ENCODE peak calls at places on chromosomes 11 and 22, in nine cellular contexts. G is AG04450; O is H7; V is effector memory CD4-positive, alpha-beta T cell; X is ovary; I is GM12865; C is bronchial epithelial cell; Y is HFF-Myc; B is spleen. F is an unnamed sample.

GRCh38 chr11:64923944-64924909 is at the start of gene PPP2R5B:
- DNase-seq in I (peak), B (peak), X (peak), G (peak), O (peak), Y (peak), C (peak), V (peak), F (peak)

GRCh38 chr11:6568191-6568918 is 35.1 kb downstream of the RRP8 start:
- DNase-seq in C (peak), B (no peak), I (no peak), G (peak), V (no peak), X (peak), Y (peak), O (peak), F (no peak)

GRCh38 chr11:75099635-75100034 is 3.0 kb upstream of the OR2AT4 start:
- DNase-seq in X (no peak), Y (no peak), B (no peak), V (no peak), G (no peak), C (no peak), I (no peak), O (no peak), F (no peak)

GRCh38 chr11:7072401-7073028 is 16.3 kb upstream of the RBMXL2 start:
- DNase-seq in B (no peak), G (no peak), I (no peak), Y (no peak), O (no peak), C (peak), V (no peak), X (no peak), F (no peak)

GRCh38 chr22:27476729-27477128 is 324.8 kb downstream of the MN1 start:
- DNase-seq in V (no peak), Y (no peak), G (no peak), C (peak), O (no peak), X (no peak), I (no peak), B (no peak), F (no peak)

GRCh38 chr22:26986884-26987283 is 329.5 kb downstream of the MIAT start:
- DNase-seq in G (no peak), X (no peak), V (no peak), Y (no peak), O (peak), I (no peak), B (no peak), C (no peak), F (no peak)

GRCh38 chr22:37471721-37472417 is 14.3 kb downstream of the MFNG start:
- DNase-seq in G (no peak), V (no peak), I (no peak), O (no peak), Y (no peak), C (no peak), X (no peak), B (no peak), F (no peak)

GRCh38 chr22:36493690-36494110 is 12.3 kb upstream of the TXN2 start:
- DNase-seq in G (no peak), C (no peak), X (no peak), Y (no peak), B (peak), V (no peak), I (peak), O (no peak), F (no peak)

GRCh38 chr11:46015941-46016340 is 93.5 kb downstream of the LARGE2 start:
- DNase-seq in Y (no peak), C (peak), G (no peak), O (no peak), B (no peak), I (no peak), V (no peak), X (no peak), F (no peak)

GRCh38 chr11:18634140-18635032 is at the start of gene SPTY2D1:
- DNase-seq in B (peak), X (peak), Y (peak), C (peak), V (peak), G (peak), O (peak), I (peak), F (peak)

GRCh38 chr11:33045551-33046255 is 6.3 kb downstream of the TCP11L1 start:
- DNase-seq in I (no peak), V (no peak), G (no peak), B (no peak), C (peak), Y (peak), X (no peak), O (no peak), F (no peak)

GRCh38 chr11:129077191-129077590 is 114.9 kb downstream of the ARHGAP32 start:
- DNase-seq in Y (no peak), G (no peak), V (no peak), O (no peak), I (no peak), C (no peak), B (peak), X (no peak), F (no peak)

GRCh38 chr11:107682182-107682971 is 29.5 kb downstream of the SLN start:
- DNase-seq in C (peak), X (no peak), O (no peak), I (no peak), B (no peak), V (no peak), G (no peak), Y (no peak), F (no peak)

GRCh38 chr11:107683807-107684206 is 28.0 kb downstream of the SLN start:
- DNase-seq in O (peak), B (no peak), I (no peak), Y (no peak), X (no peak), C (peak), V (no peak), G (no peak), F (no peak)

GRCh38 chr11:107679255-107680024 is 32.4 kb downstream of the SLN start:
- DNase-seq in C (peak), O (no peak), X (no peak), G (no peak), Y (no peak), V (no peak), I (no peak), B (no peak), F (no peak)

GRCh38 chr11:107688322-107688918 is 23.4 kb downstream of the SLN start:
- DNase-seq in C (no peak), B (no peak), V (no peak), G (no peak), Y (no peak), O (no peak), X (no peak), I (no peak), F (no peak)

DNA sequence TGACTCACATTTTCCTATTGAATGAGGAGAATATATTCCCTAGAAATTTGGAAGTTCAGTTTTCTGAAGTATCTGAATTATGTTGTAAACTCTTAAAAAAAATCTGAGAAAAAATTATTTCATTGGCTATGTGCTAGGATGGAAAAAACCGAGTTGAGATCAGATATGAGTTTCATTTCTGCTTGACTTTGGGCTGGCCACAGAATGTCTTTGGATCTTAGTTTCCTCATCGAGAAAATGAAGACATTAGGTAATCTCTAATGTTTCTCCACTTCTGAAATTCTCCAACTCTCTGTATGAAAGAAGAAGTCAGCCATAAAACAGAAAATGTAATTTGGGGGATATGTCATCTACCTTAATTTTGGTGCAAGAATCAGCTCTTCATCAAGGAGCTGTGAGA is 28.8 kb downstream of the SLN start:
- DNase-seq in G (no peak), B (no peak), C (no peak), X (no peak), Y (no peak), V (no peak), O (no peak), I (no peak), F (no peak)
- H3K4me3 ChIP-seq in G (no peak), B (no peak), C (no peak), X (no peak), Y (no peak), V (no peak), O (no peak), I (no peak), F (no peak)

GRCh38 chr22:32474635-32475427 is at the start of gene FBXO7:
- DNase-seq in B (peak), Y (peak), C (peak), O (peak), I (peak), V (peak), X (peak), G (peak), F (peak)

GRCh38 chr22:32475428-32476010 is 908 bp downstream of the FBXO7 start:
- DNase-seq in Y (no peak), X (peak), C (peak), V (no peak), I (peak), B (peak), O (peak), G (no peak), F (no peak)

GRCh38 chr22:32476804-32477203 is 2.2 kb downstream of the FBXO7 start:
- DNase-seq in B (no peak), Y (no peak), V (no peak), O (no peak), X (no peak), C (no peak), I (no peak), G (no peak), F (no peak)

GRCh38 chr22:32477608-32478007 is 3.0 kb downstream of the FBXO7 start:
- DNase-seq in B (no peak), X (no peak), G (no peak), V (no peak), C (no peak), Y (no peak), I (no peak), O (no peak), F (no peak)

DNA sequence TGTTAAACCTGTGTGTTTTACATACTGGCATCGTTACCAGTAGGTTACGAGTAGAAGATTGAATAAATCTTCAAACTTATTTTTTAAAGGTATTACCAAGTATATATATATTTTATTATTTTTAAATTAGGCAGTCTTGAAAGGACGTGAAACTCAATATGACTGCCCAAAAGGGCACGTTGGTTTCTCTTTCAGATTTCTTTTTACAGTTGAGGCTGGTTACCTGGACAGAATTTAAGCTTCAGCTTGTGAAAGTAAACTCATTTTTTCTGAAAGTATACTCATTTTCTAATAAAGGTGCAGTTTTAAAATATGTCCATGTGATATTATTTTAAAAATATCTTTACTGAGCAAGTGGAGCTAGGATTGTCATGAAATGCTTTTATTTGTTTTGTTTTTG is 1.7 kb downstream of the FBXO7 start:
- DNase-seq in C (no peak), O (no peak), V (no peak), B (no peak), I (peak), Y (no peak), X (no peak), G (no peak), F (no peak)
- H3K4me3 ChIP-seq in C (peak), O (peak), V (peak), B (peak), I (peak), Y (peak), X (peak), G (peak), F (no peak)

GRCh38 chr22:41539146-41540005 is 4.9 kb downstream of the POLR3H start:
- DNase-seq in O (no peak), I (no peak), C (no peak), V (no peak), B (no peak), G (no peak), Y (no peak), X (no peak), F (no peak)
- H3K4me3 ChIP-seq in O (no peak), I (no peak), C (no peak), V (no peak), B (no peak), G (no peak), Y (no peak), X (no peak), F (no peak)

GRCh38 chr11:62677709-62678108 is 1.2 kb downstream of the UBXN1 start:
- DNase-seq in G (no peak), I (no peak), Y (no peak), O (peak), V (no peak), C (no peak), X (no peak), B (no peak), F (no peak)

GRCh38 chr11:62678770-62679696 is at the start of gene UBXN1:
- DNase-seq in V (peak), C (peak), G (peak), O (peak), Y (peak), X (peak), B (peak), I (peak), F (peak)

GRCh38 chr11:62678433-62678769 is 472 bp downstream of the UBXN1 start:
- DNase-seq in B (no peak), V (no peak), G (no peak), Y (no peak), C (no peak), I (no peak), O (no peak), X (no peak), F (no peak)

GRCh38 chr11:62676698-62677097 is 2.2 kb downstream of the UBXN1 start:
- DNase-seq in I (no peak), G (no peak), C (no peak), Y (no peak), X (no peak), B (no peak), V (no peak), O (peak), F (no peak)

DNA sequence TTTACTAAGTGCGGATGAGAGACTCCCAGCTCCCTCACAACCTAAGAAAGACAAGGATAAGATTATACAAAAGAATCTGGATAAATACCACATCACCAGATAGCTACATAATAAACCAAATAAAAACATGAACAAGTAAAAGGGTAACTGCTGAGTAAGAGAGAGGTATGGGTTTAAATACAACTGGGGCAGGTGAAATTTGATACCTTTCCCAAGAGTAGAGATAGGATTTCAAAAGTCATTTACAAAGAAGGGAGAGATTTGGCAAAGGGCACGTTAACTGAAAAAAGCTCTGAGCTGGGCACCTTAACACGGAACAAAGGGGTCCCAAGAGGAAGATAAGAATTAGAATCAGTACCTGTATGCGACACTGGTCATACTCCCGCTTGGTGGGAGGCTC is 1.7 kb downstream of the UBXN1 start:
- DNase-seq in I (no peak), B (no peak), O (no peak), G (no peak), Y (no peak), V (no peak), X (no peak), C (no peak), F (no peak)
- H3K4me3 ChIP-seq in I (no peak), B (no peak), O (no peak), G (no peak), Y (peak), V (no peak), X (no peak), C (no peak), F (no peak)

GRCh38 chr11:114179234-114179941 is 116.8 kb upstream of the NNMT start:
- DNase-seq in Y (no peak), B (no peak), V (no peak), I (no peak), X (peak), G (no peak), O (no peak), C (no peak), F (no peak)
- H3K4me3 ChIP-seq in Y (no peak), B (no peak), V (no peak), I (no peak), X (peak), G (no peak), O (no peak), C (no peak), F (no peak)

DNA sequence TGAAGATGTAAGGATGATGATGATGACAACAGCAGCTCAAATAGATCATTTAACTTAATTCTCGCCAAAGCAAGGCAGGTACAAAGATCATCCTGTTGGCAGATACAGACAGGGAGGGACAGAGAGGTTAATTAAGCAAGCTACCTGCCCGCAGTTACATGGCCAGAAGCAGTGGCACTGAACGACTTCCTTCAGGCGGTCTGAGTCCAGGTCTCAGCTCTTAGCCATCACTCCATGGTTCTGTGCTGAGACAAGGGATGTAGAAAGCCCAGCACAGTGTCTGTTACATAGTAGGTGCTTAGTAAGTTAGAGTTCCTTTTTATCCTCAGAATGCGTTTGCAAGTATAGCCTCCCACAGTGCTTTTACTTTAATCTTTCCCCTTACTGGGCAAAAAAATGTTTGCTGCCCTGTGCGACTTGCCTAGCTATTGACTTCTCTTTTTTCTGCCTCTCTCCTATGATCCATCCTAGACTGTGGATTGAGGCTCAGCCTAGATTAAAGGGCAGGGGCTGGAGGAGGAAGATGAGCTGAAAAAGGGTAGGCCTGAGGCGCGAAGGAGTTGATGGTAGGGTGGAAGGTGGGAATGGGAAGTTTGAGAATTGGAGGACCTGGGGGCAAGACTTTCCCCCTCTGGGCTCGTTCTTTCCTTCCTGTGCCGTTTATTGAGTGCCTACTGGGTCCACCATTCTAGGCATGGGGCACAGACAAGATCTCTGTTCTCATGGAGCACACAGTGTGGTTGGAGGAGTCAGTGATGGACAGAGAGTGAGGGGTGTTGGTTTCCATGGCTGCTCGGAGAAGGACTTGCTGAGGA is 108.2 kb upstream of the OR4B1 start:
- DNase-seq in Y (no peak), O (no peak), B (no peak), C (no peak), X (no peak), G (no peak), I (no peak), V (no peak), F (no peak)
- H3K4me3 ChIP-seq in Y (no peak), O (no peak), B (no peak), C (no peak), X (no peak), G (no peak), I (no peak), V (no peak), F (no peak)

DNA sequence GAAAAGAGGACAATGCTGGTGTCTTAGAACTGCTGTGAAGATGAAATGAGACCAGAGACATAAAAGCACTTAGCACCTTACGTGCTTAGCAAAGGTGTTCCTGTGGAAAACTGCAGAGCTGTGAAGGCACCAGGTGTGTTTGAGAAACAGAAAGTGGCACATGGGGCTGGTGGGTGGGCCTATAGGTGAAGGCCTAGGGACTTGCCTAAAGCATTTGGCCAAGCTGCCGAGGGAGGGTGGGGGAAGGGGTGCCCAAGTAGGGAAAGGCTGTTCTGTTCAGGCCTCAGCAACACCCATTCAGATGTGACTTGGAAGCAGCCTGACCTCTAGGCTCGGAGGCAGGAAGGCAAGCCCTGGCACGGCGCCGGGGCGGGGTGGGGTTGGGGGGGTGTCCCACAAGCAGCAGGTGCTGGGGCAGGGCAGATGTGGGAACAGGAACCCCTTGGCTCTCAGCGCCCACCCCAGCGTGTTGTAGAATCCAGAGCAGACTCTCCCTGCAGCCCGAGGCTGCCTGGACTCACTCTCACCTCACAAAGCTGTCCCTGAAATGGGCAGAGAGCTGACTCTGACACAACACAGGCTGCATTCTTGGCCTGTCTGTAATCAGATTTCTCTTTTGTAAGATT is 366.7 kb upstream of the NARS2 start:
- DNase-seq in Y (no peak), G (no peak), V (no peak), B (no peak), X (no peak), C (no peak), O (peak), I (no peak), F (no peak)
- H3K4me3 ChIP-seq in Y (no peak), G (no peak), V (no peak), B (no peak), X (no peak), C (no peak), O (no peak), I (no peak), F (no peak)

F was measured in iPS DF 6.9.